ENCODE peak calls at places on chromosomes 7 and 10, in five cellular contexts. R is cardiac muscle cell, W is fibroblast of the aortic adventitia, A is GM23338, N is GM10248. O is an unnamed sample.

GRCh38 chr7:75584385-75584784 is 92.3 kb downstream of the SPDYE5 start:
- DNase-seq in R (no peak), W (no peak), A (no peak), N (no peak), O (no peak)

GRCh38 chr10:33506391-33506790 is 171.9 kb upstream of the NRP1 start:
- DNase-seq in R (no peak), W (no peak), A (no peak), N (no peak), O (peak; percentile 26)

GRCh38 chr7:13742719-13743640 is 246.5 kb downstream of the ETV1 start:
- DNase-seq in R (peak; percentile 72), W (peak; percentile 70), A (peak; percentile 51), N (no peak), O (peak; percentile 73)

GRCh38 chr10:133012573-133013359 is 70.4 kb upstream of the CFAP46 start:
- DNase-seq in R (no peak), W (no peak), A (no peak), N (no peak), O (no peak)

GRCh38 chr10:117653170-117653515 is 110.6 kb downstream of the EMX2 start:
- DNase-seq in R (peak; percentile 84), W (peak; percentile 82), A (no peak), N (peak; percentile 78), O (peak; percentile 71)

GRCh38 chr7:11831727-11832495 is at the start of gene THSD7A:
- DNase-seq in R (peak; percentile 72), W (peak; percentile 22), A (peak; percentile 71), N (peak; percentile 26), O (peak; percentile 66)

GRCh38 chr7:132751282-132751647 is 175.0 kb upstream of the PLXNA4 start:
- DNase-seq in R (peak; percentile 66), W (no peak), A (peak; percentile 50), N (no peak), O (no peak)

GRCh38 chr10:73368238-73368637 is 9.6 kb upstream of the CFAP70 start:
- DNase-seq in R (no peak), W (no peak), A (no peak), N (no peak), O (no peak)

GRCh38 chr10:72092987-72093386 is 4.6 kb upstream of the SPOCK2 start:
- DNase-seq in R (no peak), W (no peak), A (no peak), N (no peak), O (no peak)

GRCh38 chr7:95687759-95688343 is 84.5 kb upstream of the DYNC1I1 start:
- DNase-seq in R (peak; percentile 68), W (peak; percentile 40), A (peak; percentile 64), N (no peak), O (peak; percentile 63)
- TF ChIP-seq CTCF in R (peak; percentile 47), W (peak; percentile 42), A (peak; percentile 70), N (peak; percentile 39), O (peak; percentile 43)

GRCh38 chr7:29237483-29237882 is 42.9 kb downstream of the CHN2 start:
- DNase-seq in R (peak; percentile 44), W (peak; percentile 58), A (no peak), N (no peak), O (no peak)

GRCh38 chr7:29236071-29236580 is 41.6 kb downstream of the CHN2 start:
- DNase-seq in R (no peak), W (no peak), A (no peak), N (no peak), O (no peak)

GRCh38 chr7:29236649-29237048 is 42.1 kb downstream of the CHN2 start:
- DNase-seq in R (no peak), W (no peak), A (no peak), N (no peak), O (no peak)

GRCh38 chr7:29243777-29244655 is 49.4 kb downstream of the CHN2 start:
- DNase-seq in R (no peak), W (no peak), A (peak; percentile 91), N (no peak), O (no peak)

DNA sequence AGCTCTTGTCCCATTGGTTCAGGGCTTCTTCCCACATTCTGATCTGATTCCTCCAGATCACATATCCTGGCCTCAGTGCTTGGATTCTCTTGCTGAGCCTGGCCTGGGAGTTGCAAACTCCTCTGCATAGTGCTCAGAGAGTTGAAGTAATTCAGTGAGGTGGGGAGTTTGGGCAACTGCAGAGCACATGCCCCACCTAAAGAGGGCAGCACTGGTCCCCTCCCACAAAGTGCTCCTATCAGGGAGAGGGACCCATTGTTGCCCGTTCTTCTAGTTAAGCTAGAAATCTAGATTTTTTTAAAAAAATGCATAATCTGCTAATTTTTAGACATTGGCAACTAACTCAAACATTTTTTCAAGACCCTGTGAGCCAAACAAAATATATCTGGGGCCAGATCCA is 45.1 kb downstream of the CHN2 start:
- DNase-seq in R (no peak), W (peak; percentile 58), A (peak; percentile 45), N (no peak), O (no peak)
- TF ChIP-seq CTCF in R (peak; percentile 44), W (peak; percentile 46), A (peak; percentile 74), N (no peak), O (no peak)

DNA sequence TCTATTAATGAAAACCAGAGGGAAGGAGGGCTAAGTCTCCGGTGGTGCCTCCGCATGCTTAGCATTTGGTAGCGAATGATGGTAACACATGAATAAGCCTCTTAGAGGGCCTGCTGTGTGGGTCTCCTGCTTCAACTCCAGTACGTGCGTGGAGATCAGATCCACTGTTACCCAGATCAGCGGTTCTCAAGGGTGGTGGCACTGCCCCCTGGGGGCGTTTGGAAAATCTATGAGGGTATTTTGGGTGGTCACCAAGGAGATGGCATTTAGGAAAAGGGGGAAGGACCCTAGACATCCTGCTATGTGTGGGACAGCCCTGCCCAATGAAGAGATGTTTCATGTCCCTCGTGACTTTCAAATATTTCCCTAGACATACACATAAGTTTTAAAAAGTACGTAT is 57.1 kb upstream of the TM9SF3 start:
- DNase-seq in R (no peak), W (no peak), A (no peak), N (no peak), O (no peak)
- TF ChIP-seq CTCF in R (no peak), W (no peak), A (peak; percentile 17), N (peak; percentile 25), O (no peak)

GRCh38 chr10:68301790-68302502 is 29.9 kb upstream of the HNRNPH3 start:
- DNase-seq in R (peak; percentile 70), W (peak; percentile 77), A (peak; percentile 42), N (peak; percentile 45), O (peak; percentile 58)
- TF ChIP-seq CTCF in R (peak; percentile 54), W (peak; percentile 48), A (peak; percentile 55), N (peak; percentile 42), O (peak; percentile 54)

GRCh38 chr7:96203781-96204180 is 118.1 kb downstream of the SLC25A13 start:
- DNase-seq in R (no peak), W (no peak), A (no peak), N (no peak), O (no peak)

GRCh38 chr7:96199421-96199820 is 122.5 kb downstream of the SLC25A13 start:
- DNase-seq in R (peak; percentile 8), W (peak; percentile 55), A (no peak), N (no peak), O (peak; percentile 42)

GRCh38 chr7:96202102-96202501 is 119.8 kb downstream of the SLC25A13 start:
- DNase-seq in R (no peak), W (no peak), A (no peak), N (no peak), O (no peak)

GRCh38 chr7:96198047-96198636 is 123.8 kb downstream of the SLC25A13 start:
- DNase-seq in R (no peak), W (no peak), A (peak; percentile 48), N (no peak), O (no peak)

DNA sequence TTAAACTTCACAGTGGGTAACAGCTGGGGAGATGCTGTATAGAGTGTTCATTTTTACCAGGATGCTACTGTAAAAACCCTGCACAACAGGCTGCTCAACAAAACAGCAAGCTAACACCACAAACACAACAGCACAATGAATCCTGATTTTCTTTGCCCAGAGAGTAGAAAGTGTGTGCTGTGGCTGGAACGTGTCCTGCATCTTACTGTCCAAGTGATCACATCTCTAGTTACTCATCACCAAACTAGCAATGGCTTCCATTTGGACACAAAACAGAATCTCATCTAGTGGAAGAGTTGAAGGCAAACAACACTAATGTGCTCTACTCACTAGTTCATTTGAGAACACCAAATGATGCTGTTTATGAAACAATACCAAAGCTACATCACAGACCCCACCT is 121.2 kb downstream of the SLC25A13 start:
- DNase-seq in R (no peak), W (no peak), A (no peak), N (no peak), O (no peak)
- TF ChIP-seq CTCF in R (no peak), W (no peak), A (no peak), N (no peak), O (no peak)

DNA sequence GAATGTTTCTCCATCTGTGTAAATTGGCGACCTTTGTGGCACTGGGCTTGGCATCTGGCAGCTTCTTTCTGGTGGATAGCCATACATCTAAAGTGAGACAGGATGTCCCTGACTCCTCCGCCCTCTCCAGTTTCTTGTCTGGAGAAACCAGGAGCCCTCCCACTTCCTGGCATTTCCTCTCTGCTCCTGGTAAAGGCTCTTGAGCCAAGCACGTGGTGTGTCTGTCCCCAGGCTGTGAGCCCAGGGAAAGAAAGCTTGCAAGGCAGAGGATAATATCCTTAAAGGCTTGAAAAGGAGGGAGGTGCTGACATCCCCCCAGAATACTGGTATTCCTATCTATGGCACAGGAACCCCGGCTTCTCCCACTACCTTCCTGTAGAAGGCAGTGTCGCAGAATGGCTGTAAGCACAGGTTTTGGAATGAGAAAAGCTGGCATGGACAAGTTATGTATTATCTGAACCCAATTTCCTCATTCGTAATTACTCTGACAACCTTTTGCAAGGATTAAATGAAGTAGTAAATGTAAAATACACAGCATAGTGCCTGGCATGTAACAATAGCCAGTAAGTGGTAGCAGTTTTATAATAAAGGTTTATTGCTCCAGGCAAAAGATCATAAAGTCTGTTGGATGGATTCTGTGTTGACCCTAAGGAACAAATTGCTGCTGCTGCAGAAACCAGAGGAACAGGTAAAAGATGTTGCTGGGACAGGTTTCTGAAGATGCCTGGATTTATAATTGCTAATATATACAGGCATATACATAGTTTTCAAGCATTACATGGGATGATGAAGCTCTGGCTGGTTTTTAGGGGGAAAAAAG is 11.8 kb upstream of the ACSL5 start:
- DNase-seq in R (peak; percentile 85), W (peak; percentile 74), A (peak; percentile 30), N (no peak), O (peak; percentile 48)
- TF ChIP-seq CTCF in R (peak; percentile 19), W (peak; percentile 7), A (peak; percentile 20), N (no peak), O (no peak)

DNA sequence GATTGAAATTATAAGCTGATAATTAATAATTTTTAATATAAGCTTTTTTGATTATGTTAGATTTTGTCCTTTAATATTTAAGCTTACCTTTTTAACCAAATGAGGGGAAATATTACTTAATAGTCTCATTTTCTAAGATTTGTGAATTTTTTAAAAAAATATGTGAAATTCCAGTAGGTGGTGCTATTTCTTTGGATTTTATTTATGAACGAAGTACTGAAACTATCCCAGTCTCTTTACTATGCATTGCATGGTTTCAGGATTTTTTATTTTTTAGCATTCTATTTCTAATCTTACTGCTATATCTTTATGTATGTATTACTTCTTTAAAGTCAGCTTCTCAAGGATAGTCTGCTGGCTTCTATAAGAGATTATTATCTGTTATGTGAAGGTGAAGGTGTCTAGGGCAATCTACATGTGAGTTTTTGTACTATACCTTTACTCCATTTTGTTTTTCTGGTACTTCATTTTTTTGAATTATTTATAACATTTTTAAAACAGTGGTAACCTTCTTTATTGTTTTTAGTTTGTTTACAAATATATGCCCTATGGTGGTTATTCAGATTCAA is 78.3 kb downstream of the ATRNL1 start:
- DNase-seq in R (peak; percentile 15), W (peak; percentile 18), A (peak; percentile 44), N (no peak), O (peak; percentile 38)
- TF ChIP-seq CTCF in R (peak; percentile 35), W (peak; percentile 34), A (no peak), N (peak; percentile 36), O (no peak)

GRCh38 chr10:106175760-106176377 is 988.6 kb downstream of the SORCS1 start:
- DNase-seq in R (peak; percentile 49), W (peak; percentile 29), A (peak; percentile 45), N (peak; percentile 7), O (peak; percentile 12)
- TF ChIP-seq CTCF in R (peak; percentile 54), W (peak; percentile 40), A (peak; percentile 58), N (peak; percentile 38), O (no peak)